ENCODE peak calls at places on chromosomes 1 and 21, in five cellular contexts. U is caudate nucleus, I is pulmonary artery endothelial cell, N is Ammon's horn, E is cardiac fibroblast. Z is an unnamed sample.

GRCh38 chr1:229461032-229461668 is 27.3 kb upstream of the ACTA1 start:
- DNase-seq in U (no peak), I (no peak), E (no peak), N (peak), Z (no peak)

GRCh38 chr1:109197163-109198042 is 16.3 kb upstream of the SARS1 start:
- DNase-seq in I (peak), N (no peak), E (peak), U (no peak), Z (peak)

GRCh38 chr21:30340714-30341573 is 3.5 kb upstream of the KRTAP27-1 start:
- DNase-seq in N (peak), I (no peak), E (peak), U (no peak), Z (peak)

GRCh38 chr1:17287377-17287776 is 20.6 kb upstream of the PADI4 start:
- DNase-seq in N (no peak), I (no peak), E (peak), U (no peak), Z (peak)

GRCh38 chr1:63524166-63524565 is 841 bp downstream of the EFCAB7 start:
- DNase-seq in U (no peak), N (no peak), E (peak), I (no peak), Z (peak)

GRCh38 chr1:54421101-54421504 is 14.9 kb upstream of the SSBP3 start:
- DNase-seq in U (peak), E (no peak), N (no peak), I (no peak), Z (no peak)

GRCh38 chr1:18134324-18135046 is 26.9 kb downstream of the IGSF21 start:
- DNase-seq in U (no peak), I (no peak), E (no peak), N (no peak), Z (peak)

GRCh38 chr1:184695023-184695422 is 59.6 kb downstream of the EDEM3 start:
- DNase-seq in E (peak), N (no peak), U (no peak), I (no peak), Z (no peak)

GRCh38 chr1:188672153-188672552 is 1805.5 kb downstream of the BRINP3 start:
- DNase-seq in E (no peak), I (no peak), N (no peak), U (no peak), Z (no peak)

GRCh38 chr21:39079617-39080016 is 103.6 kb downstream of the PSMG1 start:
- DNase-seq in I (no peak), U (peak), E (peak), N (peak), Z (no peak)

GRCh38 chr1:56098956-56099355 is 480.4 kb downstream of the PLPP3 start:
- DNase-seq in N (no peak), E (peak), U (no peak), I (no peak), Z (no peak)

GRCh38 chr1:193542668-193543067 is 356.3 kb upstream of the B3GALT2 start:
- DNase-seq in N (no peak), I (no peak), E (peak), U (no peak), Z (no peak)

GRCh38 chr1:234972411-234973191 is 156.0 kb downstream of the TOMM20 start:
- DNase-seq in U (no peak), N (no peak), E (no peak), I (no peak), Z (no peak)

GRCh38 chr1:168301664-168302320 is 21.1 kb downstream of the TBX19 start:
- DNase-seq in E (peak), U (no peak), N (no peak), I (no peak), Z (peak)

GRCh38 chr1:234745844-234746797 is 136.1 kb upstream of the IRF2BP2 start:
- DNase-seq in E (peak), I (peak), N (no peak), U (peak), Z (peak)

GRCh38 chr1:210259496-210259895 is 26.9 kb downstream of the SERTAD4 start:
- DNase-seq in N (no peak), U (no peak), E (peak), I (no peak), Z (peak)

GRCh38 chr1:195328681-195329080 is 1279.6 kb downstream of the KCNT2 start:
- DNase-seq in I (no peak), U (no peak), N (no peak), E (no peak), Z (no peak)

GRCh38 chr1:20663365-20663764 is 2.2 kb upstream of the DDOST start:
- DNase-seq in E (no peak), N (no peak), U (no peak), I (no peak), Z (no peak)

GRCh38 chr1:223811634-223812101 is 34.1 kb downstream of the TP53BP2 start:
- DNase-seq in E (peak), N (peak), U (no peak), I (no peak), Z (peak)

GRCh38 chr1:192491804-192492554 is 83.6 kb upstream of the RGS1 start:
- DNase-seq in I (no peak), E (peak), U (no peak), N (no peak), Z (no peak)

GRCh38 chr1:25543425-25544242 is at the start of gene LDLRAP1:
- DNase-seq in U (peak), I (peak), E (peak), N (peak), Z (peak)

GRCh38 chr1:215819114-215819513 is 252.0 kb downstream of the KCTD3 start:
- DNase-seq in I (no peak), E (peak), N (no peak), U (no peak), Z (no peak)